ENCODE peak calls at places on chromosomes 7 and 10, in six cellular contexts. A, Z, X, I, V and H are unnamed samples.
A peak's percentile ranks its signal among the peaks of the same experiment; 100 is the strongest.

GRCh38 chr10:69645296-69645665 is 15.2 kb downstream of the FAM241B start:
- DNase-seq in A (no peak), Z (no peak), X (no peak), I (peak; percentile 44), V (no peak), H (no peak)

GRCh38 chr7:130430841-130431713 is 9.7 kb downstream of the CEP41 start:
- DNase-seq in A (no peak), Z (no peak), X (no peak), I (no peak), V (no peak), H (no peak)

GRCh38 chr7:126541416-126541815 is 711.3 kb downstream of the GRM8 start:
- DNase-seq in A (no peak), Z (no peak), X (no peak), I (no peak), V (no peak), H (no peak)

GRCh38 chr7:100435401-100436304 is 644 bp downstream of the PPP1R35 start:
- DNase-seq in A (no peak), Z (peak; percentile 35), X (no peak), I (peak; percentile 75), V (peak; percentile 70), H (peak; percentile 64)

GRCh38 chr7:74606101-74606908 is 51.2 kb upstream of the GTF2I start:
- DNase-seq in A (no peak), Z (no peak), X (no peak), I (peak; percentile 76), V (peak; percentile 76), H (peak; percentile 65)

GRCh38 chr7:96837583-96837982 is 127.9 kb upstream of the SEM1 start:
- DNase-seq in A (no peak), Z (no peak), X (no peak), I (no peak), V (no peak), H (no peak)

GRCh38 chr7:55121249-55121648 is 102.4 kb downstream of the EGFR start:
- DNase-seq in A (no peak), Z (no peak), X (no peak), I (no peak), V (no peak), H (no peak)

GRCh38 chr7:95758187-95758586 is 14.2 kb upstream of the DYNC1I1 start:
- DNase-seq in A (no peak), Z (no peak), X (no peak), I (no peak), V (no peak), H (no peak)

GRCh38 chr7:141466151-141466904 is 84.9 kb upstream of the AGK start:
- DNase-seq in A (no peak), Z (no peak), X (no peak), I (no peak), V (no peak), H (no peak)

GRCh38 chr10:44995914-44996633 is 4.6 kb upstream of the ZNF22 start:
- DNase-seq in A (peak; percentile 81), Z (peak; percentile 81), X (no peak), I (peak; percentile 91), V (peak; percentile 38), H (no peak)

GRCh38 chr10:51397695-51398094 is 301.7 kb downstream of the CSTF2T start:
- DNase-seq in A (no peak), Z (no peak), X (no peak), I (peak; percentile 73), V (no peak), H (peak; percentile 78)

GRCh38 chr7:50730459-50731400 is 52.0 kb downstream of the GRB10 start:
- DNase-seq in A (peak; percentile 67), Z (no peak), X (no peak), I (no peak), V (no peak), H (no peak)

GRCh38 chr7:131285558-131285957 is 42.1 kb upstream of the MKLN1 start:
- DNase-seq in A (no peak), Z (peak; percentile 17), X (no peak), I (no peak), V (no peak), H (no peak)

GRCh38 chr10:80144302-80145131 is 12.0 kb downstream of the PLAC9 start:
- DNase-seq in A (peak; percentile 77), Z (no peak), X (peak; percentile 37), I (no peak), V (no peak), H (peak; percentile 73)

GRCh38 chr7:103651978-103652377 is 206.0 kb upstream of the SLC26A5 start:
- DNase-seq in A (no peak), Z (no peak), X (no peak), I (no peak), V (no peak), H (no peak)
- TF ChIP-seq EP300 in A (no peak), Z (no peak), X (no peak), I (no peak), V (no peak), H (no peak)

GRCh38 chr10:133247681-133248333 is 10.2 kb downstream of the VENTX start:
- DNase-seq in A (no peak), Z (peak; percentile 86), X (no peak), I (no peak), V (no peak), H (no peak)
- TF ChIP-seq POLR2A in A (no peak), Z (no peak), X (no peak), I (no peak), V (no peak), H (no peak)

DNA sequence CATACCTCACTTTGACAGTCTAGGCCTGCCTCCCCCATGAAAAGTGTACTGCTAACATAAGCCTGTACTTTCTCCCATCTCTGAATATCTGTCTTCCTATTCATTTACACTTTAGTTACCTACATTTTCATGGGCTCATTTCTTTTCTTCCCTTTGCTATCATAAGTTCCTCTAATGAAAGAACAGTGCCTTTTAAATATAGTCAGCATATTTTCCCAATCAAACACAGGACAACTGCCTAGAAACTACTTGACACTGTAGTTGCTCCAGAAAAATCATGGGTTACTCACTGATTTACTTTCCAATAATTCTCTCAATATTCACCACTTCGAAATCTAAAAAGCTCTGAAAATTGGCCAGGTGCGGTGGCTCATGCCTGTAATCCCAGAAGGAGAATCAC is 2.8 kb upstream of the TAX1BP1 start:
- DNase-seq in A (no peak), Z (no peak), X (no peak), I (no peak), V (no peak), H (no peak)
- H3K27ac ChIP-seq in A (no peak overlapping the region), Z (no peak overlapping the region), X (no peak overlapping the region), I (no peak overlapping the region), V (no peak overlapping the region), H (no peak overlapping the region)

GRCh38 chr7:33687601-33688000 is 217.7 kb upstream of the BMPER start:
- DNase-seq in A (no peak), Z (no peak), X (no peak), I (no peak), V (no peak), H (no peak)

GRCh38 chr7:33685488-33685887 is 219.9 kb upstream of the BMPER start:
- DNase-seq in A (no peak), Z (no peak), X (no peak), I (no peak), V (no peak), H (no peak)

GRCh38 chr7:33680682-33681081 is 224.7 kb upstream of the BMPER start:
- DNase-seq in A (no peak), Z (no peak), X (no peak), I (no peak), V (no peak), H (no peak)

GRCh38 chr7:33686001-33686591 is 219.2 kb upstream of the BMPER start:
- DNase-seq in A (no peak), Z (no peak), X (no peak), I (no peak), V (no peak), H (no peak)
- TF ChIP-seq EP300 in A (no peak), Z (no peak), X (no peak), I (no peak), V (no peak), H (no peak)

DNA sequence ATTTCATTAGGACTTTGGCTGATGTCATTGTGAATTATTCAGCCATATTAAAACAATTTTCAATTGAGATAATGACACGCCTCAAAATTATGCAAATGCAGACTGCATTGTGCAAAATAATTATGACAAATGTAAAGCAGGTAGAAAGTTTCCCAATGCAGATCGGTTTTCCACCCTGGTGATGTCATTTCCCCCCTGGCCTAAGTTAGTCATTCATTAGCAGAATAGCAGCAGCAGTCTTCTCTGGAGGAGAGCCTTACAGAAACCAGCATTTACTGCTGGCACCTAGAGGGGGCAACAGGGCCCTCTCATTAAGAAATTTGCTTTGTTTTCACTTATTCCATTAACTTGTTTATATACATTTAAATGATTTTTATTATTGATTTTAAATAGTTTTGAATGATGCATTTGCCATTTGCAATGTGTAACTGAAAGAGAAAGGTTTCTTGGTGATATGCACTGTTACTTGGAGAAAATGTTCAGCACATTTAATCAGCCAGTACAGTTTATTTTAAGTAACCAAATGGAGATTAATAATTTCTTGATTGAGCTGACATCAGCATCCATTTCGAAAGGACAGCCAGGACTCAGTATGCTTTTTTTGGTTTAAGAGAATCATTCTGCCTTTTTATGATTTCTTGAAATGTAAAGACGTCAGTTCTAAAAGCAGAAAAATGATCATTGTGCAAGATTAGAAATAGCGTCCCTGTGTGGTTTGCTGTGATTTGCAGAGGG is 3.4 kb downstream of the ARID5B start:
- DNase-seq in A (no peak), Z (no peak), X (peak; percentile 55), I (no peak), V (no peak), H (peak; percentile 30)
- TF ChIP-seq POLR2A in A (no peak), Z (no peak), X (no peak), I (no peak), V (no peak), H (no peak)